ENCODE peak calls at places on chromosomes 13 and 19, in four cellular contexts. I is hippocampal formation; M is stimulated activated CD8-positive, alpha-beta memory T cell treated with anti-CD3 and anti-CD28 coated beads, Interleukin-15, amount 100 ng/mL, for 24 hours; K is adipocyte. P is an unnamed sample.

GRCh38 chr19:55179570-55180484 is at the start of gene SYT5:
- DNase-seq in I (no peak), M (peak), K (peak), P (peak)

GRCh38 chr19:36574762-36575161 is 1.7 kb upstream of the ZNF529 start:
- DNase-seq in I (no peak), M (no peak), K (no peak), P (no peak)

GRCh38 chr13:47112205-47112896 is 215.5 kb upstream of the HTR2A start:
- DNase-seq in I (no peak), M (no peak), K (no peak), P (no peak)

GRCh38 chr13:60158321-60158801 is 5.4 kb downstream of the DIAPH3 start:
- DNase-seq in I (no peak), M (no peak), K (no peak), P (no peak)

GRCh38 chr19:47241919-47242644 is 11.1 kb upstream of the BBC3 start:
- DNase-seq in I (no peak), M (no peak), K (no peak), P (no peak)

GRCh38 chr13:30388401-30389283 is 33.7 kb upstream of the UBE2L5 start:
- DNase-seq in I (no peak), M (no peak), K (no peak), P (no peak)

GRCh38 chr13:85828094-85828684 is 29.0 kb upstream of the SLITRK6 start:
- DNase-seq in I (no peak), M (no peak), K (peak), P (no peak)

GRCh38 chr13:94009696-94010095 is 469.8 kb downstream of the DCT start:
- DNase-seq in I (no peak), M (no peak), K (peak), P (no peak)

GRCh38 chr19:44705502-44706010 is 6.6 kb downstream of the CEACAM16 start:
- DNase-seq in I (no peak), M (no peak), K (no peak), P (no peak)

P was measured in dorsolateral prefrontal cortex.